ENCODE peak calls at places on chromosomes 13 and 19, in four cellular contexts. B is GM12878, A is SK-N-SH, N is HepG2. D is an unnamed sample.
A peak's percentile ranks its signal among the peaks of the same experiment; 100 is the strongest.

GRCh38 chr13:76038920-76039716 is 403.0 kb downstream of the LMO7 start:
- DNase-seq in B (no peak), A (no peak), N (no peak), D (no peak)

GRCh38 chr13:42752731-42753130 is 28.7 kb upstream of the FAM216B start:
- DNase-seq in A (no peak), B (no peak), N (no peak), D (no peak)

GRCh38 chr19:42606660-42607351 is 12.1 kb upstream of the CEACAM8 start:
- DNase-seq in B (no peak), N (peak; percentile 19), A (peak; percentile 76), D (peak; percentile 88)

GRCh38 chr19:47598407-47599349 is 10.3 kb upstream of the BICRA start:
- DNase-seq in N (peak; percentile 33), A (no peak), B (no peak), D (peak; percentile 76)

GRCh38 chr19:50264483-50265186 is 61.2 kb downstream of the MYH14 start:
- DNase-seq in N (peak; percentile 45), A (no peak), B (no peak), D (no peak)

GRCh38 chr19:46365561-46365960 is 18.7 kb downstream of the PPP5C start:
- DNase-seq in B (no peak), N (no peak), A (no peak), D (no peak)

GRCh38 chr13:111482806-111483620 is 162.6 kb downstream of the TEX29 start:
- DNase-seq in A (no peak), N (no peak), B (no peak), D (no peak)

GRCh38 chr13:105272660-105273631 is 1262.5 kb downstream of the EFNB2 start:
- DNase-seq in A (no peak), N (no peak), B (no peak), D (no peak)

GRCh38 chr19:17294051-17294891 is 9.0 kb downstream of the ABHD8 start:
- DNase-seq in N (no peak), A (peak; percentile 90), B (no peak), D (peak; percentile 99)

GRCh38 chr19:37466277-37466797 is 907 bp downstream of the ZNF569 start:
- DNase-seq in B (peak; percentile 9), A (no peak), N (no peak), D (peak; percentile 41)
- TF ChIP-seq TCF12 in B (no peak), A (no peak), N (no peak), D (no peak)

GRCh38 chr19:2210206-2210605 is 25.9 kb downstream of the PLEKHJ1 start:
- DNase-seq in A (no peak), N (no peak), B (no peak), D (no peak)

GRCh38 chr19:2207991-2208860 is 27.9 kb downstream of the PLEKHJ1 start:
- DNase-seq in B (no peak), N (no peak), A (no peak), D (no peak)

GRCh38 chr19:2209408-2209807 is 26.7 kb downstream of the PLEKHJ1 start:
- DNase-seq in B (no peak), N (no peak), A (no peak), D (no peak)

GRCh38 chr19:2207008-2207407 is 29.1 kb downstream of the PLEKHJ1 start:
- DNase-seq in B (no peak), N (no peak), A (no peak), D (no peak)

DNA sequence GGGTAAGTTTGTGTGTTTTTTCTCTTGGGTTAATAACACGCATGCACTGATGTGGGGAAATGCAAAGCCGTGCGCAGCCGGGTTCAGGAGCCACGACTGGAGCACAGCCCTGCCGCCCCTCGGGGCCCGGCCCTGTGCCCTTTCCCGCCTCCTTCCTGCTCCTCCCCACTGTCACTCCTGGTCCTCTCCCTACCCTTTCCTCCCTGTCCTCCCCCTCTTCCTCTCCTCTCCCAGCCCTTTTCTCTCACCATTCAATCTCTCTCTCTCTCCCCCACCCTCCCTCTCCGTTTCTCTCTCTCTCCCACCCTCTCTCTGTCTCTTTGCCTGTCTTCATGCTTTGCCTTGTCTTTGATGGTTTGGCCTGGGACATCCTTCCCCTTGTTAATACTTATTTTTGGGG is 27.2 kb downstream of the PLEKHJ1 start:
- DNase-seq in A (no peak), N (no peak), B (no peak), D (no peak)
- H3K27ac ChIP-seq in A (no peak overlapping the region), N (no peak overlapping the region), B (no peak overlapping the region), D (no peak overlapping the region)

GRCh38 chr13:35210234-35210633 is 266.3 kb downstream of the MAB21L1 start:
- DNase-seq in B (no peak), A (peak; percentile 3), N (no peak), D (no peak)
- TF ChIP-seq YY1 in B (no peak), A (no peak), N (no peak), D (no peak)

DNA sequence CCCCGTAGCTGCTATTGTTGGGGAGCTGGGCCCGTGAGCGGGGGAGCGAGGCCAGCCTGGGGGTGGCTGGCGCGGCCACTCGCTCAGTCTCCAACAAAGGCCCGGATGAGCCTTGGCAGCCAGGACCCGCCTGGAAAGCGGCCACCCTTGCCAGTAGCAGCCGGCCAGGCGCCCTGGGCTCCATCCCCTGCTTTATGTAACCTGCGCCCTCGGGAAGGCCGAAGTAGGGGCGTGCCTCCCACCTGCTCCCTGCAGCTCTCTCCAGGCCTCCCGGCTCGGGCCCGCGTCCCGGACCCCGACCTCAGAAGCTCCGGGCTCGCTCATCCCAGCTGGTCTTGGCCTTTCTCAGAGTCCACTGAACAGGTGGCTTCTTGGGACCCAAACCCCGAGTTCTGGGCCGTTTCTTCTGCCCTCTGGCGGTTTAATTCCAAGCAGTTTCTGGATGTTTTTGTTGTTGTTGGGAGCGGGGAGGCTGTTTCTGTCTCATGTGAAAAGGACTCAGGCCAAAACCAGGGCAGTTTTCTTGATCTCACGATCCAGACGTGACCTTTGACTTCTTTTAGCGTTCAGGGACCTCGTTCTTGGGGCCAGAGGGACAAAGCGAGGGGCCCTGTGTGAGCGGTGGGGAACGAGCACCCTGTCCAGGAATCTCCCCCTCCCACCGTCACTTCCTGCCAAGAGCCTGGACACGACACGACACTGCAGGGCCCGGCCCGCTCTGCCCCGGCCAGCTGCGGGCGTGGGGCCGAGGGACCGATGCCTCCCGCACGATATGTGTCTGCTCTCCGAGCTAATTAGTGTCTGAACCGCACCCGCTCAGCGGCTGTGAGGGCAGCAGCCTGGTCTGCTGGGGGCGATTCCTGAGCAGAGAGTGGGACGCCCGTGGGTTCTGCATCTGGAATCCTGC is 1.3 kb downstream of the CDC34 start:
- DNase-seq in B (no peak), N (peak; percentile 60), A (peak; percentile 80), D (peak; percentile 72)
- TF ChIP-seq TCF12 in B (no peak), N (no peak), A (no peak), D (peak; percentile 46)